ENCODE peak calls at places on chromosomes 5 and 9, in ten cellular contexts. One of them, this sample, is unnamed.
A peak's percentile ranks its signal among the peaks of the same experiment; 100 is the strongest.

GRCh38 chr9:98040212-98040611 is 16.3 kb upstream of the NANS start:
- DNase-seq in heart right ventricle: no peak
- DNase-seq in A549: no peak
- DNase-seq in neural progenitor cell: no peak
- DNase-seq in endodermal cell: peak; percentile 36
- DNase-seq in left lung: no peak
- DNase-seq in foreskin fibroblast: no peak
- DNase-seq in choroid plexus epithelial cell: no peak
- DNase-seq in uterus: no peak
- DNase-seq in HCT116: no peak
- DNase-seq in this sample: no peak

GRCh38 chr5:145445027-145445426 is 390.1 kb downstream of the PRELID2 start:
- DNase-seq in left lung: no peak
- DNase-seq in uterus: no peak
- DNase-seq in endodermal cell: no peak
- DNase-seq in choroid plexus epithelial cell: no peak
- DNase-seq in heart right ventricle: no peak
- DNase-seq in HCT116: no peak
- DNase-seq in A549: no peak
- DNase-seq in foreskin fibroblast: no peak
- DNase-seq in neural progenitor cell: no peak
- DNase-seq in this sample: no peak

GRCh38 chr5:142740474-142740873 is 29.7 kb upstream of the ARHGAP26 start:
- DNase-seq in foreskin fibroblast: no peak
- DNase-seq in left lung: no peak
- DNase-seq in endodermal cell: no peak
- DNase-seq in A549: no peak
- DNase-seq in neural progenitor cell: no peak
- DNase-seq in HCT116: no peak
- DNase-seq in uterus: no peak
- DNase-seq in choroid plexus epithelial cell: no peak
- DNase-seq in heart right ventricle: no peak
- DNase-seq in this sample: no peak

GRCh38 chr5:111116550-111116949 is 24.4 kb downstream of the WDR36 start:
- DNase-seq in left lung: no peak
- DNase-seq in A549: no peak
- DNase-seq in uterus: no peak
- DNase-seq in endodermal cell: no peak
- DNase-seq in choroid plexus epithelial cell: no peak
- DNase-seq in heart right ventricle: no peak
- DNase-seq in HCT116: no peak
- DNase-seq in foreskin fibroblast: no peak
- DNase-seq in neural progenitor cell: no peak
- DNase-seq in this sample: no peak

GRCh38 chr5:176319827-176320554 is 41.6 kb downstream of the KIAA1191 start:
- DNase-seq in neural progenitor cell: no peak
- DNase-seq in HCT116: peak; percentile 10
- DNase-seq in uterus: no peak
- DNase-seq in endodermal cell: no peak
- DNase-seq in heart right ventricle: no peak
- DNase-seq in choroid plexus epithelial cell: peak; percentile 50
- DNase-seq in A549: peak; percentile 7
- DNase-seq in foreskin fibroblast: peak; percentile 21
- DNase-seq in left lung: no peak
- DNase-seq in this sample: no peak

GRCh38 chr5:139682016-139682975 is 34.1 kb downstream of the CXXC5 start:
- DNase-seq in heart right ventricle: no peak
- DNase-seq in HCT116: no peak
- DNase-seq in uterus: no peak
- DNase-seq in foreskin fibroblast: no peak
- DNase-seq in choroid plexus epithelial cell: no peak
- DNase-seq in A549: no peak
- DNase-seq in neural progenitor cell: peak; percentile 4
- DNase-seq in endodermal cell: peak; percentile 63
- DNase-seq in left lung: no peak
- DNase-seq in this sample: no peak

GRCh38 chr5:1432296-1432695 is 12.9 kb downstream of the SLC6A3 start:
- DNase-seq in HCT116: no peak
- DNase-seq in uterus: no peak
- DNase-seq in foreskin fibroblast: no peak
- DNase-seq in heart right ventricle: no peak
- DNase-seq in neural progenitor cell: no peak
- DNase-seq in left lung: peak; percentile 70
- DNase-seq in choroid plexus epithelial cell: no peak
- DNase-seq in endodermal cell: no peak
- DNase-seq in A549: no peak
- DNase-seq in this sample: no peak

GRCh38 chr5:55993628-55994501 is 898 bp downstream of the IL6ST start:
- DNase-seq in A549: no peak
- DNase-seq in left lung: no peak
- DNase-seq in neural progenitor cell: no peak
- DNase-seq in uterus: no peak
- DNase-seq in foreskin fibroblast: no peak
- DNase-seq in choroid plexus epithelial cell: peak; percentile 33
- DNase-seq in HCT116: no peak
- DNase-seq in heart right ventricle: no peak
- DNase-seq in endodermal cell: no peak
- DNase-seq in this sample: no peak

GRCh38 chr5:4020386-4020785 is 424.8 kb downstream of the IRX1 start:
- DNase-seq in foreskin fibroblast: no peak
- DNase-seq in left lung: no peak
- DNase-seq in endodermal cell: no peak
- DNase-seq in neural progenitor cell: no peak
- DNase-seq in uterus: no peak
- DNase-seq in A549: no peak
- DNase-seq in choroid plexus epithelial cell: no peak
- DNase-seq in heart right ventricle: no peak
- DNase-seq in HCT116: no peak
- DNase-seq in this sample: no peak

GRCh38 chr5:122352331-122352730 is 40.3 kb downstream of the SNCAIP start:
- DNase-seq in uterus: no peak
- DNase-seq in HCT116: no peak
- DNase-seq in heart right ventricle: no peak
- DNase-seq in neural progenitor cell: no peak
- DNase-seq in choroid plexus epithelial cell: peak; percentile 4
- DNase-seq in endodermal cell: no peak
- DNase-seq in A549: no peak
- DNase-seq in foreskin fibroblast: peak; percentile 64
- DNase-seq in left lung: no peak
- DNase-seq in this sample: no peak

GRCh38 chr9:99720455-99721050 is 101.1 kb upstream of the NR4A3 start:
- DNase-seq in HCT116: no peak
- DNase-seq in endodermal cell: no peak
- DNase-seq in uterus: no peak
- DNase-seq in choroid plexus epithelial cell: peak; percentile 40
- DNase-seq in neural progenitor cell: no peak
- DNase-seq in left lung: no peak
- DNase-seq in foreskin fibroblast: peak; percentile 41
- DNase-seq in A549: no peak
- DNase-seq in heart right ventricle: no peak
- DNase-seq in this sample: no peak

GRCh38 chr5:93162201-93162654 is 418.8 kb downstream of the NR2F1-AS1 start:
- DNase-seq in left lung: no peak
- DNase-seq in uterus: no peak
- DNase-seq in heart right ventricle: no peak
- DNase-seq in HCT116: peak; percentile 84
- DNase-seq in choroid plexus epithelial cell: peak; percentile 39
- DNase-seq in endodermal cell: no peak
- DNase-seq in foreskin fibroblast: peak; percentile 68
- DNase-seq in neural progenitor cell: peak; percentile 73
- DNase-seq in A549: no peak
- DNase-seq in this sample: peak; percentile 32

GRCh38 chr9:126554292-126554691 is 59.4 kb upstream of the LMX1B start:
- DNase-seq in foreskin fibroblast: no peak
- DNase-seq in heart right ventricle: no peak
- DNase-seq in left lung: no peak
- DNase-seq in choroid plexus epithelial cell: no peak
- DNase-seq in HCT116: no peak
- DNase-seq in endodermal cell: no peak
- DNase-seq in uterus: no peak
- DNase-seq in neural progenitor cell: no peak
- DNase-seq in A549: no peak
- DNase-seq in this sample: no peak

GRCh38 chr9:18149457-18150011 is 324.4 kb upstream of the ADAMTSL1 start:
- DNase-seq in left lung: no peak
- DNase-seq in choroid plexus epithelial cell: peak; percentile 33
- DNase-seq in HCT116: no peak
- DNase-seq in endodermal cell: no peak
- DNase-seq in uterus: no peak
- DNase-seq in A549: no peak
- DNase-seq in foreskin fibroblast: peak; percentile 29
- DNase-seq in heart right ventricle: no peak
- DNase-seq in neural progenitor cell: no peak
- DNase-seq in this sample: no peak
- TF ChIP-seq CTCF in left lung: no peak
- TF ChIP-seq CTCF in choroid plexus epithelial cell: peak; percentile 27
- TF ChIP-seq CTCF in HCT116: no peak
- TF ChIP-seq CTCF in endodermal cell: peak; percentile 58
- TF ChIP-seq CTCF in uterus: no peak
- TF ChIP-seq CTCF in A549: no peak
- TF ChIP-seq CTCF in foreskin fibroblast: no peak
- TF ChIP-seq CTCF in heart right ventricle: no peak
- TF ChIP-seq CTCF in neural progenitor cell: no peak
- TF ChIP-seq CTCF in this sample: no peak

GRCh38 chr9:114377046-114377445 is 10.7 kb downstream of the AKNA start:
- DNase-seq in heart right ventricle: no peak
- DNase-seq in left lung: no peak
- DNase-seq in HCT116: no peak
- DNase-seq in foreskin fibroblast: no peak
- DNase-seq in uterus: no peak
- DNase-seq in A549: no peak
- DNase-seq in endodermal cell: no peak
- DNase-seq in choroid plexus epithelial cell: no peak
- DNase-seq in neural progenitor cell: no peak
- DNase-seq in this sample: no peak

GRCh38 chr9:114380988-114381387 is 6.8 kb downstream of the AKNA start:
- DNase-seq in left lung: no peak
- DNase-seq in HCT116: no peak
- DNase-seq in neural progenitor cell: no peak
- DNase-seq in endodermal cell: no peak
- DNase-seq in foreskin fibroblast: no peak
- DNase-seq in heart right ventricle: no peak
- DNase-seq in uterus: no peak
- DNase-seq in choroid plexus epithelial cell: no peak
- DNase-seq in A549: no peak
- DNase-seq in this sample: no peak

GRCh38 chr9:114378016-114378415 is 9.8 kb downstream of the AKNA start:
- DNase-seq in endodermal cell: no peak
- DNase-seq in HCT116: no peak
- DNase-seq in A549: no peak
- DNase-seq in uterus: no peak
- DNase-seq in choroid plexus epithelial cell: no peak
- DNase-seq in foreskin fibroblast: no peak
- DNase-seq in neural progenitor cell: no peak
- DNase-seq in left lung: no peak
- DNase-seq in heart right ventricle: no peak
- DNase-seq in this sample: no peak

GRCh38 chr9:114376586-114376985 is 11.2 kb downstream of the AKNA start:
- DNase-seq in heart right ventricle: no peak
- DNase-seq in foreskin fibroblast: no peak
- DNase-seq in choroid plexus epithelial cell: no peak
- DNase-seq in neural progenitor cell: no peak
- DNase-seq in endodermal cell: no peak
- DNase-seq in HCT116: no peak
- DNase-seq in A549: no peak
- DNase-seq in uterus: no peak
- DNase-seq in left lung: no peak
- DNase-seq in this sample: no peak

GRCh38 chr9:114378883-114379282 is 8.9 kb downstream of the AKNA start:
- DNase-seq in neural progenitor cell: no peak
- DNase-seq in uterus: no peak
- DNase-seq in endodermal cell: no peak
- DNase-seq in heart right ventricle: no peak
- DNase-seq in foreskin fibroblast: no peak
- DNase-seq in choroid plexus epithelial cell: no peak
- DNase-seq in HCT116: no peak
- DNase-seq in A549: no peak
- DNase-seq in left lung: no peak
- DNase-seq in this sample: no peak
- TF ChIP-seq CTCF in neural progenitor cell: no peak
- TF ChIP-seq CTCF in uterus: no peak
- TF ChIP-seq CTCF in endodermal cell: peak; percentile 48
- TF ChIP-seq CTCF in heart right ventricle: no peak
- TF ChIP-seq CTCF in foreskin fibroblast: no peak
- TF ChIP-seq CTCF in choroid plexus epithelial cell: no peak
- TF ChIP-seq CTCF in HCT116: no peak
- TF ChIP-seq CTCF in A549: no peak
- TF ChIP-seq CTCF in left lung: no peak
- TF ChIP-seq CTCF in this sample: no peak

GRCh38 chr9:91659529-91660294 is 236.1 kb upstream of the NFIL3 start:
- DNase-seq in A549: peak; percentile 35
- DNase-seq in foreskin fibroblast: peak; percentile 55
- DNase-seq in endodermal cell: peak; percentile 76
- DNase-seq in neural progenitor cell: peak; percentile 53
- DNase-seq in left lung: no peak
- DNase-seq in choroid plexus epithelial cell: peak; percentile 70
- DNase-seq in HCT116: peak; percentile 12
- DNase-seq in heart right ventricle: no peak
- DNase-seq in uterus: peak; percentile 31
- DNase-seq in this sample: peak; percentile 32
- TF ChIP-seq CTCF in A549: peak; percentile 28
- TF ChIP-seq CTCF in foreskin fibroblast: peak; percentile 74
- TF ChIP-seq CTCF in endodermal cell: peak; percentile 87
- TF ChIP-seq CTCF in neural progenitor cell: peak; percentile 69
- TF ChIP-seq CTCF in left lung: peak; percentile 15
- TF ChIP-seq CTCF in choroid plexus epithelial cell: peak; percentile 88
- TF ChIP-seq CTCF in HCT116: peak; percentile 61
- TF ChIP-seq CTCF in heart right ventricle: peak; percentile 15
- TF ChIP-seq CTCF in uterus: peak; percentile 41
- TF ChIP-seq CTCF in this sample: peak; percentile 69

DNA sequence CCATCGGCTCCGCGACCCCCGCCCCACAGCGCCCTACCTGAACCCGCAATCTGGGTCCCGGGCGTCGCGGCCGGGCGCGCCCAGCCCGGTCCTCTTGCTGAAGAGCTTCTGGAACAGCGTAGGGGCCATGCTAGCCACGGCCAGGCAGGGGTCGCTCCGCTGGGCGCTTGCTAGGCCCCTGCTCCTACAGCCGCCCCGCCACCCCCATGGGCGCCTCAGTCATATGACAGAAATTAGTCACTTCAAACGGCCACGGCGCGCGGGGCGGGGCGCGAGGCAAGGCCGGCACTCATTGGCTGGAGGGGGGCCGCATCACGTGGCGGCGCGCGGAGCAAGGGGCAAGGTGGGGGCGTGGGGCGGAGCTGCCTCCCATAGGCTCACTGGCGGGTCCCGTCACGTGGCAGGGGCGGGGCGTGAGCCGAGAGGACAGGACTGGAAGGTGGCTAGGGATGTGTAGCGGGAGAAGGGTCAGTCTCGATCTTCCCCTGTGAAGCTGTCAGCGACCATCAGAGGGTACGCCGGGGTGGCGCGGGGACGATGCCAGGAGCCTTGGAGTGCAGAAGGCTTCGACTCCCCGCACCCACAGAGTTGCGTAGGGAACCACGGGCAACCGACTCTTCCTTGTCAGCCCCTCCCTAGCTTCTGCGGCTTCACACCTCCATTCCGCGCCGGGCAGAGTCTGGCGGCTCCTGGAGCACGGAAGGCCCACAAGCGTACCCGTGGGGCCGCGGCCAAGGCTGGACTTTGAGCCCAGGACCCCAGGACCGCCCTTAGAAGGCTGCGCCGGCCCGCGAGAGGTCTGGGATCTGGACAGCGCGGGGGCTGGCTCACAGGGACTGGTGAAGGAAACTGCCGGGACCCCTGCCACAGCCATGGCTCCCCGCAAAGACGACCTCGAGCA is at the start of gene FNIP1:
- DNase-seq in choroid plexus epithelial cell: peak; percentile 98
- DNase-seq in left lung: peak; percentile 100
- DNase-seq in foreskin fibroblast: peak; percentile 99
- DNase-seq in HCT116: peak; percentile 85
- DNase-seq in heart right ventricle: peak; percentile 99
- DNase-seq in uterus: peak; percentile 99
- DNase-seq in A549: peak; percentile 99
- DNase-seq in neural progenitor cell: peak; percentile 98
- DNase-seq in endodermal cell: peak; percentile 100
- DNase-seq in this sample: peak; percentile 99
- TF ChIP-seq CTCF in choroid plexus epithelial cell: no peak
- TF ChIP-seq CTCF in left lung: no peak
- TF ChIP-seq CTCF in foreskin fibroblast: no peak
- TF ChIP-seq CTCF in HCT116: no peak
- TF ChIP-seq CTCF in heart right ventricle: no peak
- TF ChIP-seq CTCF in uterus: no peak
- TF ChIP-seq CTCF in A549: no peak
- TF ChIP-seq CTCF in neural progenitor cell: peak; percentile 30
- TF ChIP-seq CTCF in endodermal cell: peak; percentile 54
- TF ChIP-seq CTCF in this sample: no peak

This sample was measured in nephron progenitor cell.